ENCODE peak calls at places on chromosomes 4 and X, in five cellular contexts. Y is kidney, R is IMR-90, F is PC-3, T is Karpas-422. J is an unnamed sample.

GRCh38 chrX:16445166-16445752 is 204.7 kb upstream of the S100G start:
- DNase-seq in Y (no peak), R (peak), F (peak), T (peak), J (no peak)

GRCh38 chr4:79578613-79579012 is 170.6 kb upstream of the GK2 start:
- DNase-seq in Y (no peak), R (no peak), F (no peak), T (no peak), J (no peak)

GRCh38 chrX:72394518-72395163 is 88.9 kb upstream of the CITED1 start:
- DNase-seq in Y (no peak), R (peak), F (peak), T (no peak), J (no peak)

GRCh38 chr4:15078682-15079642 is 76.7 kb downstream of the CPEB2 start:
- DNase-seq in Y (no peak), R (peak), F (peak), T (no peak), J (no peak)

GRCh38 chr4:24214796-24215195 is 324.9 kb upstream of the PPARGC1A start:
- DNase-seq in Y (no peak), R (no peak), F (no peak), T (no peak), J (no peak)

GRCh38 chr4:188266386-188266785 is 127.1 kb downstream of the TRIML1 start:
- DNase-seq in Y (no peak), R (no peak), F (no peak), T (no peak), J (no peak)

GRCh38 chr4:138035781-138036258 is 206.3 kb downstream of the SLC7A11 start:
- DNase-seq in Y (no peak), R (peak), F (peak), T (peak), J (no peak)

GRCh38 chr4:8324640-8325239 is 55.2 kb downstream of the HTRA3 start:
- DNase-seq in Y (no peak), R (peak), F (peak), T (no peak), J (no peak)

GRCh38 chr4:189029961-189030360 is 890.7 kb downstream of the TRIML1 start:
- DNase-seq in Y (no peak), R (no peak), F (no peak), T (peak), J (no peak)

GRCh38 chr4:63937961-63938360 is 471.3 kb downstream of the TECRL start:
- DNase-seq in Y (peak), R (no peak), F (peak), T (no peak), J (no peak)
- H3K4me3 ChIP-seq in Y (no peak), R (no peak), F (peak), T (no peak), J (peak)

GRCh38 chrX:44308869-44309268 is 34.6 kb downstream of the EFHC2 start:
- DNase-seq in Y (no peak), R (no peak), F (no peak), T (no peak), J (no peak)

GRCh38 chrX:44310227-44310626 is 33.2 kb downstream of the EFHC2 start:
- DNase-seq in Y (no peak), R (no peak), F (no peak), T (no peak), J (no peak)

GRCh38 chrX:44305921-44306320 is 37.6 kb downstream of the EFHC2 start:
- DNase-seq in Y (no peak), R (no peak), F (no peak), T (no peak), J (no peak)

GRCh38 chrX:44303119-44303518 is 40.4 kb downstream of the EFHC2 start:
- DNase-seq in Y (no peak), R (no peak), F (peak), T (no peak), J (no peak)

DNA sequence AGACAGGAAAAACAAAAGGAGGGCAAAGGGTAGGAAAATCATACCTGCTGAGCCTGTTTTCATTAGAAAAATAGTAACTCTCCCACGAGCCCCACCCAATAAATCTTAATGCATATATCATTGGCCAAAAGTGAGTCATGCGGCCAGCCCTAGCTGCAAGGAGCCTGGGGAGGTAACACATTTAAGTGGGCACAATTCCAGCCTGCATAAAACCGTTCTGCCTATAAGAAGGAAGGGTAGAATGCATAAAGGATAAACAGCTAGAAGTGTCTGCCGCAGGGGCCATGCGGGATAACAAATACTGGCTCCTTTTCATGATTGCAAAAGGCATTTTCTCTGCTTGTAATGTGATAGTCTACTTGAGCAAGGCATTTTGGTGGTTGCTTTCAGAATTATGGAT is 37.1 kb downstream of the EFHC2 start:
- DNase-seq in Y (no peak), R (peak), F (peak), T (no peak), J (no peak)
- H3K27ac ChIP-seq in Y (no peak), R (no peak), F (peak), T (no peak), J (no peak)

GRCh38 chrX:137032841-137033773 is 688 bp downstream of the GPR101 start:
- DNase-seq in Y (no peak), R (no peak), F (no peak), T (no peak), J (no peak)
- H3K4me3 ChIP-seq in Y (no peak), R (no peak), F (peak), T (no peak), J (peak)

GRCh38 chr4:158847535-158847934 is 78.7 kb downstream of the FNIP2 start:
- DNase-seq in Y (no peak), R (no peak), F (no peak), T (no peak), J (no peak)
- H3K27ac ChIP-seq in Y (no peak), R (no peak), F (no peak), T (no peak), J (no peak)

GRCh38 chr4:6199344-6199921 is 916 bp downstream of the JAKMIP1 start:
- DNase-seq in Y (peak), R (no peak), F (no peak), T (no peak), J (no peak)
- H3K4me3 ChIP-seq in Y (no peak), R (no peak), F (no peak), T (no peak), J (peak)

GRCh38 chrX:23668335-23668734 is 1.0 kb downstream of the PRDX4 start:
- DNase-seq in Y (no peak), R (no peak), F (peak), T (peak), J (no peak)
- H3K27ac ChIP-seq in Y (no peak), R (no peak), F (peak), T (peak), J (peak)